ENCODE peak calls at places on chromosomes 6 and 20, in six cellular contexts. One of them, this sample, is unnamed.
A peak's percentile ranks its signal among the peaks of the same experiment; 100 is the strongest.

GRCh38 chr20:45550765-45551164 is 3.6 kb upstream of the EPPIN start:
- DNase-seq in CD8-positive, alpha-beta memory T cell: no peak
- DNase-seq in thoracic aorta: no peak
- DNase-seq in heart right ventricle: no peak
- DNase-seq in body of pancreas: no peak
- DNase-seq in testis: no peak
- DNase-seq in this sample: no peak

GRCh38 chr6:132962936-132963579 is 148.7 kb downstream of the RPS12 start:
- DNase-seq in testis: peak; percentile 81
- DNase-seq in body of pancreas: peak; percentile 67
- DNase-seq in thoracic aorta: no peak
- DNase-seq in CD8-positive, alpha-beta memory T cell: peak; percentile 17
- DNase-seq in heart right ventricle: peak; percentile 62
- DNase-seq in this sample: peak; percentile 40

GRCh38 chr6:36160147-36160760 is 29.9 kb downstream of the MAPK13 start:
- DNase-seq in testis: no peak
- DNase-seq in thoracic aorta: no peak
- DNase-seq in heart right ventricle: no peak
- DNase-seq in CD8-positive, alpha-beta memory T cell: no peak
- DNase-seq in body of pancreas: no peak
- DNase-seq in this sample: no peak

GRCh38 chr20:57265649-57266250 is 691 bp downstream of the BMP7 start:
- DNase-seq in body of pancreas: no peak
- DNase-seq in testis: no peak
- DNase-seq in heart right ventricle: peak; percentile 19
- DNase-seq in thoracic aorta: no peak
- DNase-seq in CD8-positive, alpha-beta memory T cell: no peak
- DNase-seq in this sample: peak; percentile 82

GRCh38 chr6:106300944-106301343 is 24.6 kb downstream of the ATG5 start:
- DNase-seq in testis: no peak
- DNase-seq in body of pancreas: no peak
- DNase-seq in CD8-positive, alpha-beta memory T cell: peak; percentile 15
- DNase-seq in thoracic aorta: no peak
- DNase-seq in heart right ventricle: no peak
- DNase-seq in this sample: no peak

GRCh38 chr6:32941412-32941784 is 570 bp upstream of the HLA-DMB start:
- DNase-seq in heart right ventricle: no peak
- DNase-seq in CD8-positive, alpha-beta memory T cell: peak; percentile 70
- DNase-seq in body of pancreas: no peak
- DNase-seq in testis: no peak
- DNase-seq in thoracic aorta: no peak
- DNase-seq in this sample: no peak

GRCh38 chr20:61629361-61630239 is 377.5 kb downstream of the CDH4 start:
- DNase-seq in body of pancreas: no peak
- DNase-seq in CD8-positive, alpha-beta memory T cell: no peak
- DNase-seq in testis: no peak
- DNase-seq in thoracic aorta: no peak
- DNase-seq in heart right ventricle: no peak
- DNase-seq in this sample: no peak

GRCh38 chr6:15539722-15540270 is 123.0 kb downstream of the DTNBP1 start:
- DNase-seq in testis: no peak
- DNase-seq in CD8-positive, alpha-beta memory T cell: no peak
- DNase-seq in heart right ventricle: no peak
- DNase-seq in body of pancreas: no peak
- DNase-seq in thoracic aorta: no peak
- DNase-seq in this sample: no peak

GRCh38 chr20:24828992-24829648 is 119.9 kb upstream of the CST7 start:
- DNase-seq in CD8-positive, alpha-beta memory T cell: no peak
- DNase-seq in thoracic aorta: no peak
- DNase-seq in body of pancreas: no peak
- DNase-seq in testis: no peak
- DNase-seq in heart right ventricle: no peak
- DNase-seq in this sample: no peak

GRCh38 chr6:139119553-139119952 is 15.3 kb upstream of the HECA start:
- DNase-seq in testis: no peak
- DNase-seq in body of pancreas: no peak
- DNase-seq in thoracic aorta: no peak
- DNase-seq in heart right ventricle: no peak
- DNase-seq in CD8-positive, alpha-beta memory T cell: no peak
- DNase-seq in this sample: no peak

GRCh38 chr6:107114872-107115694 is at the start of gene BEND3:
- DNase-seq in testis: peak; percentile 54
- DNase-seq in heart right ventricle: peak; percentile 36
- DNase-seq in CD8-positive, alpha-beta memory T cell: peak; percentile 28
- DNase-seq in body of pancreas: peak; percentile 42
- DNase-seq in thoracic aorta: no peak
- DNase-seq in this sample: peak; percentile 89

DNA sequence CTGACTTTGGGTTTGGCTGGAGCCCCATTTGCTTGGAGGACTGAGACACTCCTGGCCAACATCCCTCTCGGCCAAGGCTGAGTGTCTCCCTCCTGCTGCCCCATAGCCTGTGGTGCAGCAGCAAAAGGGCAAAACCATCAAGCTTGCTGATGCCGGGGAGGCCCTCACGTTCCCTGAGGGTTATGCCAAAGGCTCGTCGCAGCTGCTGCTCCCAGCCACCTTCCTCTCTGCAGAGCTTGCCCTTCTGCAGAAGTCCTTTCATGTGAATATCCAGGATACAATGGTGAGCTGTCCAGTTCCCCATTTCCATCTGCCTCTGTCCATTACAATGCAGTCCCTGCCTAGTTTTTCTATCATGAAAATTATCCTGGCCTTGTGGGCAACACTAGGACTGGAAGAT is 6.0 kb downstream of the BPIFB6 start:
- DNase-seq in CD8-positive, alpha-beta memory T cell: no peak
- DNase-seq in testis: no peak
- DNase-seq in thoracic aorta: no peak
- DNase-seq in heart right ventricle: no peak
- DNase-seq in body of pancreas: no peak
- DNase-seq in this sample: no peak
- H3K36me3 ChIP-seq in CD8-positive, alpha-beta memory T cell: no peaks in the 10 kb centered on the region
- H3K36me3 ChIP-seq in testis: no peaks in the 10 kb centered on the region
- H3K36me3 ChIP-seq in thoracic aorta: no peaks in the 10 kb centered on the region
- H3K36me3 ChIP-seq in heart right ventricle: no peaks in the 10 kb centered on the region
- H3K36me3 ChIP-seq in body of pancreas: no peaks in the 10 kb centered on the region
- H3K36me3 ChIP-seq in this sample: no peaks in the 10 kb centered on the region

GRCh38 chr6:125957845-125958244 is 1.3 kb downstream of the HINT3 start:
- DNase-seq in CD8-positive, alpha-beta memory T cell: no peak
- DNase-seq in heart right ventricle: no peak
- DNase-seq in testis: peak; percentile 43
- DNase-seq in thoracic aorta: no peak
- DNase-seq in body of pancreas: peak; percentile 52
- DNase-seq in this sample: peak; percentile 18
- H3K4me3 ChIP-seq in CD8-positive, alpha-beta memory T cell: peak overlapping the region; percentile 16
- H3K4me3 ChIP-seq in heart right ventricle: peak overlapping the region; percentile 72
- H3K4me3 ChIP-seq in testis: peak overlapping the region; percentile 96
- H3K4me3 ChIP-seq in thoracic aorta: peak overlapping the region; percentile 87
- H3K4me3 ChIP-seq in body of pancreas: no peak overlapping the region
- H3K4me3 ChIP-seq in this sample: no peak overlapping the region

GRCh38 chr20:58583141-58583540 is 67.9 kb upstream of the APCDD1L start:
- DNase-seq in thoracic aorta: no peak
- DNase-seq in heart right ventricle: no peak
- DNase-seq in testis: no peak
- DNase-seq in body of pancreas: no peak
- DNase-seq in CD8-positive, alpha-beta memory T cell: no peak
- DNase-seq in this sample: no peak

GRCh38 chr20:58585753-58586540 is 65.1 kb upstream of the STX16 start:
- DNase-seq in testis: no peak
- DNase-seq in heart right ventricle: no peak
- DNase-seq in thoracic aorta: no peak
- DNase-seq in body of pancreas: no peak
- DNase-seq in CD8-positive, alpha-beta memory T cell: no peak
- DNase-seq in this sample: no peak

GRCh38 chr20:58584881-58585752 is 66.0 kb upstream of the STX16 start:
- DNase-seq in heart right ventricle: no peak
- DNase-seq in CD8-positive, alpha-beta memory T cell: no peak
- DNase-seq in body of pancreas: no peak
- DNase-seq in testis: no peak
- DNase-seq in thoracic aorta: no peak
- DNase-seq in this sample: no peak

GRCh38 chr20:58584051-58584824 is 66.8 kb upstream of the STX16 start:
- DNase-seq in heart right ventricle: no peak
- DNase-seq in CD8-positive, alpha-beta memory T cell: no peak
- DNase-seq in body of pancreas: no peak
- DNase-seq in thoracic aorta: no peak
- DNase-seq in testis: no peak
- DNase-seq in this sample: no peak

GRCh38 chr20:58583586-58583985 is 67.5 kb upstream of the STX16 start:
- DNase-seq in heart right ventricle: no peak
- DNase-seq in CD8-positive, alpha-beta memory T cell: no peak
- DNase-seq in body of pancreas: no peak
- DNase-seq in testis: no peak
- DNase-seq in thoracic aorta: no peak
- DNase-seq in this sample: peak; percentile 66
- H3K27me3 ChIP-seq in heart right ventricle: peaks cover 5% of the 10 kb centered on the region
- H3K27me3 ChIP-seq in CD8-positive, alpha-beta memory T cell: peaks cover 4% of the 10 kb centered on the region
- H3K27me3 ChIP-seq in body of pancreas: no peaks in the 10 kb centered on the region
- H3K27me3 ChIP-seq in testis: no peaks in the 10 kb centered on the region
- H3K27me3 ChIP-seq in thoracic aorta: no peaks in the 10 kb centered on the region
- H3K27me3 ChIP-seq in this sample: no peaks in the 10 kb centered on the region

DNA sequence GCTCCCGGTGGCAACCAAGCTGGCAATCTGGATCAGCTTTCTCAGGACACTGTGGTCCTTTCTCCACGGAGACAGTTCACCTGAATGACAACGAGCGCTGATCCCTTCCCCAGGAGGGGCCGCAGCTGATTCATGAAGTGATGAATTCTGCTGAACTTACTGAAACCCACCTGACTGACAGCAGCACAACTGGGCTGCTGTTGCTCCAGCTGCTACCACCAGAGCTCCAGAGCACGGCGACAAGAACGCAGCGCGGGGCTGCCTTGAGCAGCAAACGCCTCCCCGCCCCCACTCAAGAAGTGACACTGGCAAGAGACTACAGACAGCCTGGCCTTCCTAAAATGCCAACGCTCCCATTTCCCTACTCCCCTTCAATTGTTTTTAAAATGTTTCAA is 10.0 kb downstream of the PXDC1 start:
- DNase-seq in thoracic aorta: no peak
- DNase-seq in body of pancreas: no peak
- DNase-seq in heart right ventricle: no peak
- DNase-seq in testis: no peak
- DNase-seq in CD8-positive, alpha-beta memory T cell: no peak
- DNase-seq in this sample: no peak
- H3K36me3 ChIP-seq in thoracic aorta: peaks cover 33% of the 10 kb centered on the region
- H3K36me3 ChIP-seq in body of pancreas: peaks cover 1% of the 10 kb centered on the region
- H3K36me3 ChIP-seq in heart right ventricle: peaks cover 35% of the 10 kb centered on the region
- H3K36me3 ChIP-seq in testis: no peaks in the 10 kb centered on the region
- H3K36me3 ChIP-seq in CD8-positive, alpha-beta memory T cell: no peaks in the 10 kb centered on the region
- H3K36me3 ChIP-seq in this sample: no peaks in the 10 kb centered on the region

DNA sequence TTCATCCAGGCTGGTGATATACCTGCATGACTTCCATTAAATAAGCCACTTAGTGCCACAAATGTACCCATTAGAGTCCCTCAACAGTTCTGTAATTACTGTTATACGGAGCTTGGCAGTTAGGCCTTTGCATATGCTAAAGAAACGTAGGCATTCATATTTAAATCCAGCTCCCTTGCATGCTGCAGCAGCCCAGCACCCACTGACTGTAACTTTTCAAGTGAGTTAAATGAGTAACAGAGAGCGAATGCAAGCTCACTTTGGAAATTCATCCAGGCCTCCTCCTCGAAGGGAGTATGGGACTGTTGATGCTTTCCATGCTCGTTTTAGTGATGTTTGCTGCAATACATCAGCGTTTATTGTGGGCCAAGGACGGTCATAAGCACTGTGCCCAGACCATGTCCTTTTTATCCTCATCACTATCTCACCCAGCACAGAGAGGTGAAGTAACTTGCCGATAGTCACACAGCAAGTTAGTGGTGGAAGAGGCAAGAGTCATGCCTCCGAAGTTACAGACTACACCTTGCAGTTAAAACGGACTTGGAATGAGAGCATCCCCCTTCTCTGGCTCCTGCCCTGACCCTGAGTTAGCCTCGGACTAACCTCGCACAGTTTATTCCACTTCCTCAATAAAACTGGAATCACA is 179.4 kb upstream of the PDE10A start:
- DNase-seq in heart right ventricle: no peak
- DNase-seq in thoracic aorta: no peak
- DNase-seq in testis: no peak
- DNase-seq in body of pancreas: no peak
- DNase-seq in CD8-positive, alpha-beta memory T cell: no peak
- DNase-seq in this sample: peak; percentile 66
- H3K4me3 ChIP-seq in heart right ventricle: no peak overlapping the region
- H3K4me3 ChIP-seq in thoracic aorta: no peak overlapping the region
- H3K4me3 ChIP-seq in testis: no peak overlapping the region
- H3K4me3 ChIP-seq in body of pancreas: no peak overlapping the region
- H3K4me3 ChIP-seq in CD8-positive, alpha-beta memory T cell: no peak overlapping the region
- H3K4me3 ChIP-seq in this sample: no peak overlapping the region

GRCh38 chr6:44661631-44662030 is 274.1 kb downstream of the CDC5L start:
- DNase-seq in heart right ventricle: no peak
- DNase-seq in CD8-positive, alpha-beta memory T cell: no peak
- DNase-seq in thoracic aorta: no peak
- DNase-seq in testis: no peak
- DNase-seq in body of pancreas: no peak
- DNase-seq in this sample: no peak
- H3K27me3 ChIP-seq in heart right ventricle: no peaks in the 10 kb centered on the region
- H3K27me3 ChIP-seq in CD8-positive, alpha-beta memory T cell: no peaks in the 10 kb centered on the region
- H3K27me3 ChIP-seq in thoracic aorta: no peaks in the 10 kb centered on the region
- H3K27me3 ChIP-seq in testis: no peaks in the 10 kb centered on the region
- H3K27me3 ChIP-seq in body of pancreas: no peaks in the 10 kb centered on the region
- H3K27me3 ChIP-seq in this sample: no peaks in the 10 kb centered on the region

GRCh38 chr6:127468936-127469335 is 9.7 kb upstream of the KIAA0408 start:
- DNase-seq in heart right ventricle: no peak
- DNase-seq in testis: no peak
- DNase-seq in body of pancreas: no peak
- DNase-seq in thoracic aorta: no peak
- DNase-seq in CD8-positive, alpha-beta memory T cell: no peak
- DNase-seq in this sample: no peak
- H3K36me3 ChIP-seq in heart right ventricle: no peaks in the 10 kb centered on the region
- H3K36me3 ChIP-seq in testis: no peaks in the 10 kb centered on the region
- H3K36me3 ChIP-seq in body of pancreas: no peaks in the 10 kb centered on the region
- H3K36me3 ChIP-seq in thoracic aorta: no peaks in the 10 kb centered on the region
- H3K36me3 ChIP-seq in CD8-positive, alpha-beta memory T cell: no peaks in the 10 kb centered on the region
- H3K36me3 ChIP-seq in this sample: no peaks in the 10 kb centered on the region

GRCh38 chr6:170423030-170423429 is 116.5 kb downstream of the FAM120B start:
- DNase-seq in heart right ventricle: no peak
- DNase-seq in thoracic aorta: no peak
- DNase-seq in testis: no peak
- DNase-seq in CD8-positive, alpha-beta memory T cell: no peak
- DNase-seq in body of pancreas: no peak
- DNase-seq in this sample: peak; percentile 91
- H3K4me3 ChIP-seq in heart right ventricle: no peak overlapping the region
- H3K4me3 ChIP-seq in thoracic aorta: no peak overlapping the region
- H3K4me3 ChIP-seq in testis: no peak overlapping the region
- H3K4me3 ChIP-seq in CD8-positive, alpha-beta memory T cell: no peak overlapping the region
- H3K4me3 ChIP-seq in body of pancreas: no peak overlapping the region
- H3K4me3 ChIP-seq in this sample: no peak overlapping the region

GRCh38 chr20:42923348-42923918 is 266.3 kb downstream of the PTPRT start:
- DNase-seq in CD8-positive, alpha-beta memory T cell: no peak
- DNase-seq in testis: peak; percentile 70
- DNase-seq in thoracic aorta: no peak
- DNase-seq in body of pancreas: peak; percentile 16
- DNase-seq in heart right ventricle: no peak
- DNase-seq in this sample: no peak
- H3K27me3 ChIP-seq in CD8-positive, alpha-beta memory T cell: no peaks in the 10 kb centered on the region
- H3K27me3 ChIP-seq in testis: no peaks in the 10 kb centered on the region
- H3K27me3 ChIP-seq in thoracic aorta: no peaks in the 10 kb centered on the region
- H3K27me3 ChIP-seq in body of pancreas: no peaks in the 10 kb centered on the region
- H3K27me3 ChIP-seq in heart right ventricle: no peaks in the 10 kb centered on the region
- H3K27me3 ChIP-seq in this sample: no peaks in the 10 kb centered on the region

This sample was measured in H7.